ENCODE peak calls at places on chromosome 22, in eight cellular contexts. E is B cell; U is GM04503; F is SHP77 treated with DMSO at 0.1 percent for 48 hours; B is CD8-positive, alpha-beta memory T cell; I is GM03348; V is AG08396; X is gastrocnemius medialis. P is an unnamed sample.

GRCh38 chr22:43179151-43179910 is 7.6 kb downstream of the TTLL12 start:
- DNase-seq in U (no peak), I (no peak), F (no peak), X (no peak), B (no peak), E (no peak), V (no peak), P (no peak)

GRCh38 chr22:49768961-49769690 is 58.5 kb downstream of the BRD1 start:
- DNase-seq in E (no peak), B (no peak), U (no peak), V (peak; percentile 85), F (no peak), X (peak; percentile 64), I (no peak), P (peak; percentile 40)

GRCh38 chr22:30516731-30517130 is 11.2 kb upstream of the SEC14L4 start:
- DNase-seq in B (no peak), I (no peak), V (no peak), U (no peak), F (no peak), E (no peak), X (no peak), P (no peak)

GRCh38 chr22:45425531-45426265 is 12.2 kb downstream of the RIBC2 start:
- DNase-seq in F (no peak), U (no peak), E (no peak), X (no peak), V (no peak), B (no peak), I (no peak), P (no peak)

GRCh38 chr22:49067504-49067903 is 760.2 kb downstream of the BRD1 start:
- DNase-seq in B (no peak), X (no peak), U (no peak), I (no peak), F (no peak), E (no peak), V (no peak), P (no peak)

GRCh38 chr22:26471522-26471921 is 12.1 kb downstream of the HPS4 start:
- DNase-seq in U (peak; percentile 36), B (no peak), I (peak; percentile 82), F (no peak), E (no peak), V (peak; percentile 70), X (peak; percentile 78), P (peak; percentile 29)

GRCh38 chr22:32533265-32534068 is 58.9 kb downstream of the FBXO7 start:
- DNase-seq in F (no peak), I (peak; percentile 66), U (no peak), E (no peak), B (no peak), X (no peak), V (no peak), P (peak; percentile 72)

GRCh38 chr22:32625985-32626384 is 151.4 kb downstream of the FBXO7 start:
- DNase-seq in I (peak; percentile 51), U (no peak), B (no peak), E (no peak), F (no peak), V (no peak), X (no peak), P (no peak)

GRCh38 chr22:28207281-28208030 is 288.4 kb upstream of the PITPNB start:
- DNase-seq in E (no peak), U (no peak), X (no peak), V (peak; percentile 12), I (peak; percentile 22), B (no peak), F (no peak), P (peak; percentile 80)

GRCh38 chr22:39147335-39148023 is 5.0 kb downstream of the CBX7 start:
- DNase-seq in U (no peak), I (no peak), B (no peak), X (no peak), F (no peak), E (no peak), V (no peak), P (no peak)

GRCh38 chr22:46380581-46380980 is 45.1 kb downstream of the TRMU start:
- DNase-seq in V (no peak), I (no peak), F (no peak), U (no peak), E (no peak), X (no peak), B (no peak), P (no peak)

GRCh38 chr22:30947821-30948454 is 20.6 kb downstream of the MORC2 start:
- DNase-seq in X (no peak), I (peak; percentile 67), F (no peak), V (peak; percentile 37), U (peak; percentile 31), E (no peak), B (peak; percentile 13), P (peak; percentile 79)

GRCh38 chr22:48868554-48868953 is 959.1 kb downstream of the BRD1 start:
- DNase-seq in I (no peak), F (no peak), E (no peak), B (no peak), V (no peak), X (no peak), U (no peak), P (no peak)

GRCh38 chr22:21919526-21920307 is 32.9 kb downstream of the PPM1F start:
- DNase-seq in U (no peak), F (no peak), E (no peak), V (no peak), I (no peak), B (no peak), X (no peak), P (no peak)